ENCODE peak calls at places on chromosome 22, in ten cellular contexts. O is dermis blood vessel endothelial cell; L is naive thymus-derived CD8-positive, alpha-beta T cell; Q is skeletal muscle cell; D is LNCaP clone FGC; I is NCI-H524 treated with DMSO at 0.1 percent for 48 hours; N is GM03348; Z is HepG2; M is effector CD4-positive, alpha-beta T cell; V is mucosa of descending colon. X is an unnamed sample.

GRCh38 chr22:41178425-41178975 is 26.6 kb upstream of the L3MBTL2 start:
- DNase-seq in Z (no peak), V (no peak), L (no peak), I (no peak), O (no peak), D (no peak), Q (no peak), M (no peak), N (no peak), X (no peak)

GRCh38 chr22:20175597-20175900 is 24.7 kb upstream of the CCDC188 start:
- DNase-seq in O (no peak), D (no peak), M (no peak), Q (no peak), Z (no peak), N (no peak), I (no peak), L (no peak), V (no peak), X (no peak)

GRCh38 chr22:32964411-32965057 is 93.6 kb downstream of the SYN3 start:
- DNase-seq in O (no peak), D (no peak), N (no peak), M (no peak), Q (no peak), Z (no peak), I (no peak), V (no peak), L (no peak), X (no peak)

GRCh38 chr22:40051322-40051721 is 56.6 kb downstream of the FAM83F start:
- DNase-seq in N (no peak), V (no peak), Q (no peak), M (no peak), I (no peak), O (no peak), L (no peak), Z (no peak), D (no peak), X (no peak)

GRCh38 chr22:37544955-37545702 is 15.2 kb upstream of the CDC42EP1 start:
- DNase-seq in N (peak; percentile 78), D (no peak), L (peak; percentile 39), I (no peak), O (peak; percentile 86), V (no peak), M (peak; percentile 25), Z (peak; percentile 81), Q (no peak), X (no peak)

GRCh38 chr22:39299829-39300178 is 19.6 kb downstream of the RPL3 start:
- DNase-seq in V (no peak), N (no peak), Q (no peak), M (no peak), L (no peak), Z (no peak), I (no peak), D (no peak), O (no peak), X (no peak)

GRCh38 chr22:46263208-46263575 is at the start of gene PKDREJ:
- DNase-seq in O (no peak), D (no peak), V (no peak), M (no peak), Z (no peak), Q (no peak), L (no peak), I (no peak), N (no peak), X (no peak)

GRCh38 chr22:40855104-40855959 is 1.1 kb downstream of the ST13 start:
- DNase-seq in L (no peak), Q (no peak), D (no peak), I (no peak), O (peak; percentile 62), N (peak; percentile 20), V (no peak), Z (no peak), M (no peak), X (no peak)

GRCh38 chr22:38981659-38982007 is 514 bp upstream of the APOBEC3B start:
- DNase-seq in D (no peak), V (peak; percentile 40), N (no peak), L (no peak), I (no peak), Z (no peak), Q (no peak), M (no peak), O (no peak), X (no peak)

GRCh38 chr22:45316796-45317526 is 7.2 kb downstream of the FAM118A start:
- DNase-seq in Q (no peak), L (no peak), N (no peak), I (no peak), D (no peak), Z (peak; percentile 49), O (no peak), V (no peak), M (no peak), X (no peak)

GRCh38 chr22:49565516-49565855 is 262.2 kb downstream of the BRD1 start:
- DNase-seq in Q (no peak), Z (no peak), L (no peak), N (no peak), I (no peak), D (no peak), O (no peak), V (no peak), M (no peak), X (no peak)

GRCh38 chr22:44389926-44390925 is 77.5 kb upstream of the SHISAL1 start:
- DNase-seq in Q (no peak), Z (no peak), L (no peak), I (no peak), N (no peak), M (no peak), V (peak; percentile 11), D (no peak), O (no peak), X (no peak)

GRCh38 chr22:38758276-38758945 is 2.6 kb upstream of the SUN2 start:
- DNase-seq in I (no peak), N (no peak), L (peak; percentile 71), M (peak; percentile 67), O (no peak), Z (no peak), V (peak; percentile 70), D (no peak), Q (no peak), X (no peak)

GRCh38 chr22:23243006-23243573 is 62.8 kb downstream of the BCR start:
- DNase-seq in V (peak; percentile 34), M (peak; percentile 56), I (no peak), N (no peak), Z (no peak), O (no peak), Q (no peak), L (peak; percentile 73), D (no peak), X (no peak)

GRCh38 chr22:38700271-38700788 is 413 bp downstream of the JOSD1 start:
- DNase-seq in N (peak; percentile 81), V (no peak), O (no peak), Q (no peak), Z (peak; percentile 35), I (no peak), L (no peak), M (no peak), D (no peak), X (no peak)

GRCh38 chr22:19239464-19239863 is 52.1 kb downstream of the CLTCL1 start:
- DNase-seq in O (no peak), M (no peak), Q (no peak), D (no peak), I (no peak), Z (no peak), N (no peak), L (no peak), V (no peak), X (no peak)

GRCh38 chr22:38049812-38050619 is 7.2 kb upstream of the PICK1 start:
- DNase-seq in V (no peak), M (no peak), Q (no peak), I (no peak), N (no peak), O (no peak), D (no peak), Z (no peak), L (no peak), X (no peak)

GRCh38 chr22:46652081-46652929 is 32.1 kb downstream of the GRAMD4 start:
- DNase-seq in L (no peak), V (no peak), M (no peak), Z (peak; percentile 91), I (no peak), O (peak; percentile 36), Q (no peak), N (no peak), D (no peak), X (no peak)

GRCh38 chr22:50731811-50732624 is 6.0 kb upstream of the ACR start:
- DNase-seq in M (peak; percentile 42), N (peak; percentile 91), V (no peak), O (peak; percentile 56), D (peak; percentile 2), Z (peak; percentile 28), Q (no peak), I (no peak), L (peak; percentile 35), X (no peak)

GRCh38 chr22:30433773-30434172 is 8.2 kb downstream of the MTFP1 start:
- DNase-seq in V (no peak), Q (no peak), N (no peak), M (no peak), Z (no peak), D (no peak), L (no peak), I (no peak), O (no peak), X (no peak)